ENCODE peak calls at places on chromosomes 7 and 10, in five cellular contexts. T is stomach, X is body of pancreas, N is adrenal gland, Q is GM12878. J is an unnamed sample.
A peak's percentile ranks its signal among the peaks of the same experiment; 100 is the strongest.

GRCh38 chr7:78130443-78131200 is 332.0 kb downstream of the PHTF2 start:
- DNase-seq in T (no peak), X (no peak), N (no peak), Q (no peak), J (no peak)

GRCh38 chr10:117170244-117170643 is 27.0 kb upstream of the KCNK18 start:
- DNase-seq in T (no peak), X (no peak), N (no peak), Q (no peak), J (no peak)

GRCh38 chr10:23439920-23440875 is 1.3 kb downstream of the OTUD1 start:
- DNase-seq in T (peak; percentile 31), X (peak; percentile 40), N (peak; percentile 47), Q (no peak), J (peak; percentile 43)

GRCh38 chr7:66696774-66697191 is 43.8 kb upstream of the RABGEF1 start:
- DNase-seq in T (no peak), X (no peak), N (no peak), Q (no peak), J (no peak)

GRCh38 chr7:114182837-114183236 is 231.8 kb upstream of the FOXP2 start:
- DNase-seq in T (no peak), X (no peak), N (no peak), Q (no peak), J (no peak)

GRCh38 chr7:36794689-36795088 is 70.4 kb upstream of the AOAH start:
- DNase-seq in T (no peak), X (no peak), N (no peak), Q (no peak), J (no peak)

GRCh38 chr10:67603701-67604100 is 92.3 kb downstream of the CTNNA3 start:
- DNase-seq in T (no peak), X (no peak), N (no peak), Q (no peak), J (no peak)

GRCh38 chr10:59962755-59963154 is 56.4 kb upstream of the CCDC6 start:
- DNase-seq in T (no peak), X (no peak), N (no peak), Q (no peak), J (no peak)

GRCh38 chr7:91569702-91570457 is 305.6 kb downstream of the FZD1 start:
- DNase-seq in T (no peak), X (no peak), N (no peak), Q (no peak), J (no peak)

GRCh38 chr10:100341953-100342626 is 4.9 kb upstream of the SCD start:
- DNase-seq in T (peak; percentile 55), X (peak; percentile 55), N (peak; percentile 41), Q (no peak), J (peak; percentile 45)

GRCh38 chr7:74029991-74030415 is 2.0 kb downstream of the ELN start:
- DNase-seq in T (no peak), X (no peak), N (no peak), Q (no peak), J (no peak)

GRCh38 chr10:110401401-110402076 is 96.2 kb upstream of the DUSP5 start:
- DNase-seq in T (no peak), X (no peak), N (no peak), Q (no peak), J (no peak)

GRCh38 chr7:92988051-92988450 is 129.7 kb downstream of the SAMD9 start:
- DNase-seq in T (no peak), X (no peak), N (peak; percentile 20), Q (no peak), J (no peak)

GRCh38 chr10:73251683-73252444 is 580 bp downstream of the MRPS16 start:
- DNase-seq in T (no peak), X (no peak), N (no peak), Q (no peak), J (no peak)

GRCh38 chr7:29488203-29488970 is 75.2 kb upstream of the PRR15 start:
- DNase-seq in T (no peak), X (no peak), N (no peak), Q (no peak), J (no peak)

GRCh38 chr10:77636967-77637473 is 588 bp downstream of the KCNMA1 start:
- DNase-seq in T (no peak), X (no peak), N (no peak), Q (no peak), J (no peak)

GRCh38 chr10:78448994-78449418 is 415.3 kb downstream of the RPS24 start:
- DNase-seq in T (no peak), X (no peak), N (no peak), Q (no peak), J (no peak)

GRCh38 chr7:13017325-13017853 is 330.0 kb downstream of the ARL4A start:
- DNase-seq in T (no peak), X (no peak), N (no peak), Q (no peak), J (no peak)

GRCh38 chr10:37035853-37036252 is 89.5 kb upstream of the ANKRD30A start:
- DNase-seq in T (no peak), X (no peak), N (no peak), Q (no peak), J (no peak)

GRCh38 chr7:5699951-5700384 is 81.5 kb downstream of the RNF216 start:
- DNase-seq in T (no peak), X (no peak), N (no peak), Q (peak; percentile 97), J (no peak)

GRCh38 chr10:96596422-96597407 is 9.9 kb upstream of the TM9SF3 start:
- DNase-seq in T (no peak), X (no peak), N (no peak), Q (no peak), J (no peak)

GRCh38 chr10:75208177-75208576 is 2.4 kb upstream of the VDAC2 start:
- DNase-seq in T (no peak), X (no peak), N (no peak), Q (no peak), J (no peak)

GRCh38 chr10:75210193-75211006 is at the start of gene VDAC2:
- DNase-seq in T (peak; percentile 92), X (peak; percentile 91), N (peak; percentile 96), Q (peak; percentile 75), J (peak; percentile 94)

GRCh38 chr10:75211007-75211735 is 575 bp downstream of the VDAC2 start:
- DNase-seq in T (peak; percentile 42), X (no peak), N (no peak), Q (no peak), J (no peak)

GRCh38 chr10:75207868-75208167 is 2.8 kb upstream of the VDAC2 start:
- DNase-seq in T (no peak), X (no peak), N (no peak), Q (no peak), J (no peak)

DNA sequence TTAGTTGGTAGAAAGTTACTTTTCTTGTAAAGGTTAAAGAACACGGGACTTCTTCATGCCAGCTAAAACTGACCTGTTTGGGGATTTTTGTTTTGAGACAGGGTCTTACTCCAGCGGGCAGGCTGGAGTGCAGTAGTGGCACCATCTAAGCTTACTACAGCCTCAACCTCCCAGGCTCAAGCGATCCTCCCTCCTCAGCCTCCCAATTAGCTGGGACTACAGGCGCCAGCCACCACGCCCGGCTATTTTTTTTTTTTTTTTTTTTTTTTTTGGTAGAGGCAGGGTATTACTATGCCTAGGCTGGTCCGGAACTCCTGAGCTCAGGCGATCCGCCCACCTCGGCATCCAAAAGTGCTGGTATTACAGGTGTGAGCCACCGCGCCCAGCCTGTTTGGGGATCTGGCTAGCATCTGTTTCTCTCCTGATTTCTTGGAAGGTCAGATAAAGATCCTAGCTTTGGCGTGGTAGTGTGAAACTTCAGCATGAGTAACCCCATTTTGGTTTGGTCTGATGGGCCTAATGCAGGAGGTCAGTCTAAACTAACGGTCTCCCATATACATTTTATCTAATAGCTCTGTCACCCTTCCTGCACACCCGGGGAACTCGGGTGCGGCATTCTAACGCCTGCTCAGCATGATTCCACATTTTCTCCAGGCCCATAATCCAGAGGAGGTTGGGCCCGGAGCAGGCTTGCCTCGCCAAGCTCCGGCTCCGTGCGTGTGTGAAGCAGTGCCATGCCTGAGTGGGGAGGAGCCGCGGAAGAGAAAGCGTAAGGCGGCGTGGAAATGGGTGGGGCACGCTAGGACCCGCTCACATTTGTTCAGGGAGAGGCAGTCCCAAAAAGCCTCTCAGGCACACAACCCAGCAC is 1.0 kb upstream of the VDAC2 start:
- DNase-seq in T (peak; percentile 79), X (peak; percentile 73), N (peak; percentile 73), Q (peak; percentile 40), J (peak; percentile 84)
- TF ChIP-seq POLR2A in T (no peak), X (no peak), N (peak; percentile 78), Q (peak; percentile 9), J (no peak)

GRCh38 chr10:80156216-80156615 is 23.7 kb downstream of the PLAC9 start:
- DNase-seq in T (no peak), X (no peak), N (no peak), Q (no peak), J (no peak)

GRCh38 chr10:80157561-80157960 is 25.0 kb downstream of the PLAC9 start:
- DNase-seq in T (no peak), X (no peak), N (no peak), Q (no peak), J (no peak)

GRCh38 chr10:80158598-80159127 is 26.1 kb downstream of the PLAC9 start:
- DNase-seq in T (peak; percentile 64), X (peak; percentile 45), N (peak; percentile 69), Q (no peak), J (peak; percentile 91)

GRCh38 chr10:80159166-80159888 is 26.8 kb downstream of the PLAC9 start:
- DNase-seq in T (no peak), X (no peak), N (no peak), Q (no peak), J (no peak)

DNA sequence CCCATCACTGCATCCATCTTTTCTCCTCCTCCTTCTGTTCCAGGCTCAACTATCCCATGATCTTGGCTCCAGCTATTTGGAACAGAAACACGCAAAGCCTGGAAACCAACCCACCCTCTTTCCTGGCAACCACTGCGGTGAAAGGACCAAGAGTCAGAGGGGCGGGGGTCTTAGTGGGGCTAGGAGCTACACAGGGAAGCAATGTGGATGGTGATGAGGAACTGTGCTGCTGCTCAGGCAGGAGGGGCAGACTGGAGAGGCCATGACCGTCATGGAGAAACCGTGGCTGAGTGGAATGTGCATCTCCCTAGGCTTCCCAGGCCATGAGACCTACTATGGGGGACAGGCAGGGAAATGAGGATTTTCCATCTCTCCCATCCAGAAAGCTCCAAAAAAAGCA is 25.6 kb downstream of the PLAC9 start:
- DNase-seq in T (no peak), X (no peak), N (no peak), Q (no peak), J (no peak)
- H3K36me3 ChIP-seq in T (peaks cover 97% of the 10 kb centered on the region), X (no peaks in the 10 kb centered on the region), N (no peaks in the 10 kb centered on the region), Q (peaks cover 25% of the 10 kb centered on the region), J (peaks cover 99% of the 10 kb centered on the region)

DNA sequence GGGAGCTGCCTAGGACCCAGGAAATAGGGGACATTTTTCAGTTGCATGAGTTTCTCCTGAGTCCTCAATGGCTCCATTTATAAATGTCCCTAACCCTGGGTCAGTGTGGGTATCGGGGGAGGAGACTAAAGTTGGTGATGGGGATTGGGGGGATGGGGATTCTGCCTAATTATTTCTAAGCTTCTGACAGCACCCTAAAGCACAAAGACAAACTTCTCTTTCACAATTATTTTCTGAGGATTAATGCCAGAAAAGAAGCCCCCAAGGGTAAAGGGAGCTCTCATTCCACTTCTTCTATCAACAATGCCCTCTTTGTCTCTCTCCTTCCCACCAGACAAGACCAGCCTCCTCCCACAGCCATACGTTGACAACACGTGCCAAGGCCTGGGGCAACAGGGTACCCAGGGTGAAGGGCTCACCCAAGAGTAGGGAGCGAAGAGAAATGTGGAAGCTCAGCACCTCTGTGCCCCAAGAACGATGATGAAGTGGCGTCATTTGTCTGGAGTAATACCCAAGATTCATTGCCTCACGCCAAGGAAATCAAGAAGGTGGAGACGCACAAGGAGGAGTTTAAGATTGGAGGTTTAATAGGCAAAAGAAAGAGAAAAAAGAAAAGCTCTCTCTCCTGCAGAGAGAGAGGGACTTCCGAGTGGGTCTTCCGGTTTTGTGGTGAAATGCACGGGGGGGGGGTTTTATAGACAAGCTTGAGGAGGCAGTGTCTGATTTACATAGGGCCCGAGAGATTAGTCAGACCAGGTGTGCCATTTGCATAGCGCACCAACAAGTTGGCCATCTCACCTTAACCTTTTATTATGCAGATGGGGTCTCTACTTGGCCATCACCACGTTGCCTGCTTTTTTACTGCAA is 14.5 kb upstream of the GJC3 start:
- DNase-seq in T (no peak), X (no peak), N (no peak), Q (no peak), J (no peak)
- TF ChIP-seq POLR2A in T (no peak), X (no peak), N (no peak), Q (no peak), J (no peak)

GRCh38 chr7:116548506-116548905 is 23.7 kb downstream of the CAV1 start:
- DNase-seq in T (no peak), X (no peak), N (no peak), Q (peak; percentile 43), J (no peak)
- H3K36me3 ChIP-seq in T (no peaks in the 10 kb centered on the region), X (no peaks in the 10 kb centered on the region), N (no peaks in the 10 kb centered on the region), Q (no peaks in the 10 kb centered on the region), J (peaks cover 4% of the 10 kb centered on the region)